ENCODE peak calls at places on chromosomes 3 and 15, in five cellular contexts. H is endothelial cell of umbilical vein, Q is PC-3, W is HepG2, Z is MM.1S. E is an unnamed sample.
A peak's percentile ranks its signal among the peaks of the same experiment; 100 is the strongest.

GRCh38 chr15:95127356-95127755 is 896.0 kb downstream of the MCTP2 start:
- DNase-seq in H (peak; percentile 57), Q (no peak), W (no peak), Z (no peak), E (no peak)

GRCh38 chr3:15276028-15276717 is 56.2 kb downstream of the SH3BP5 start:
- DNase-seq in H (no peak), Q (no peak), W (no peak), Z (no peak), E (no peak)

GRCh38 chr3:194139085-194139976 is 3.4 kb downstream of the HES1 start:
- DNase-seq in H (peak; percentile 92), Q (peak; percentile 83), W (peak; percentile 52), Z (peak; percentile 60), E (no peak)

GRCh38 chr3:124217542-124217941 is 225.6 kb upstream of the ROPN1 start:
- DNase-seq in H (peak; percentile 64), Q (peak; percentile 84), W (peak; percentile 76), Z (peak; percentile 74), E (peak; percentile 52)

GRCh38 chr15:23877502-23878412 is 190.7 kb upstream of the NDN start:
- DNase-seq in H (no peak), Q (peak; percentile 55), W (peak; percentile 50), Z (peak; percentile 75), E (no peak)

GRCh38 chr3:177810162-177810623 is 612.9 kb upstream of the TBL1XR1 start:
- DNase-seq in H (peak; percentile 82), Q (peak; percentile 95), W (peak; percentile 61), Z (no peak), E (no peak)

GRCh38 chr3:50464578-50464977 is 38.9 kb downstream of the CACNA2D2 start:
- DNase-seq in H (no peak), Q (no peak), W (no peak), Z (no peak), E (no peak)

GRCh38 chr3:131072099-131072559 is 45.5 kb downstream of the NEK11 start:
- DNase-seq in H (peak; percentile 32), Q (no peak), W (no peak), Z (no peak), E (no peak)

GRCh38 chr3:12897537-12898289 is 56.3 kb upstream of the RPL32 start:
- DNase-seq in H (no peak), Q (peak; percentile 82), W (no peak), Z (peak; percentile 36), E (no peak)

GRCh38 chr3:32852146-32852545 is 34.3 kb downstream of the TRIM71 start:
- DNase-seq in H (no peak), Q (no peak), W (no peak), Z (no peak), E (no peak)

GRCh38 chr3:28595364-28595763 is 246.7 kb upstream of the AZI2 start:
- DNase-seq in H (no peak), Q (peak; percentile 24), W (no peak), Z (no peak), E (no peak)

GRCh38 chr15:71199384-71200351 is 84.4 kb downstream of the THSD4 start:
- DNase-seq in H (no peak), Q (no peak), W (no peak), Z (no peak), E (no peak)

GRCh38 chr3:44825264-44825925 is 36.3 kb upstream of the TMEM42 start:
- DNase-seq in H (no peak), Q (peak; percentile 11), W (no peak), Z (no peak), E (no peak)

GRCh38 chr3:143433787-143434378 is 314.3 kb downstream of the CHST2 start:
- DNase-seq in H (no peak), Q (peak; percentile 26), W (peak; percentile 4), Z (no peak), E (no peak)

GRCh38 chr3:188139466-188139865 is 14.5 kb upstream of the LPP start:
- DNase-seq in H (no peak), Q (no peak), W (no peak), Z (no peak), E (no peak)

GRCh38 chr15:70362911-70363310 is 265.2 kb upstream of the TLE3 start:
- DNase-seq in H (peak; percentile 38), Q (peak; percentile 24), W (peak; percentile 17), Z (no peak), E (no peak)

GRCh38 chr15:66403323-66403722 is 16.6 kb downstream of the MAP2K1 start:
- DNase-seq in H (no peak), Q (no peak), W (no peak), Z (no peak), E (no peak)

GRCh38 chr15:81023483-81024264 is 23.0 kb downstream of the TLNRD1 start:
- DNase-seq in H (peak; percentile 91), Q (peak; percentile 15), W (no peak), Z (peak; percentile 82), E (no peak)

GRCh38 chr15:36653851-36654250 is 74.4 kb downstream of the CDIN1 start:
- DNase-seq in H (no peak), Q (no peak), W (no peak), Z (no peak), E (no peak)

GRCh38 chr3:158810823-158811425 is 9.1 kb downstream of the MFSD1 start:
- DNase-seq in H (no peak), Q (no peak), W (no peak), Z (no peak), E (no peak)

GRCh38 chr3:38454179-38454883 is 641 bp downstream of the ACVR2B start:
- DNase-seq in H (peak; percentile 36), Q (peak; percentile 36), W (no peak), Z (peak; percentile 40), E (no peak)

GRCh38 chr15:85128636-85129035 is 147.0 kb downstream of the PDE8A start:
- DNase-seq in H (no peak), Q (no peak), W (no peak), Z (no peak), E (no peak)

GRCh38 chr15:68666120-68666811 is 87.5 kb downstream of the CORO2B start:
- DNase-seq in H (peak; percentile 78), Q (no peak), W (no peak), Z (no peak), E (no peak)

GRCh38 chr3:17054301-17054700 is 169.5 kb downstream of the PLCL2 start:
- DNase-seq in H (no peak), Q (no peak), W (no peak), Z (peak; percentile 31), E (no peak)

GRCh38 chr15:77612958-77613601 is 19.6 kb downstream of the LINGO1 start:
- DNase-seq in H (no peak), Q (no peak), W (no peak), Z (no peak), E (no peak)

GRCh38 chr15:86892774-86893449 is 813.2 kb downstream of the AGBL1 start:
- DNase-seq in H (no peak), Q (peak; percentile 32), W (no peak), Z (no peak), E (peak; percentile 18)

GRCh38 chr3:2655229-2655701 is 454.9 kb downstream of the IL5RA start:
- DNase-seq in H (no peak), Q (no peak), W (no peak), Z (no peak), E (no peak)
- H3K4me3 ChIP-seq in H (no peak overlapping the region), Q (no peak overlapping the region), W (no peak overlapping the region), Z (no peak overlapping the region), E (no peak overlapping the region)

GRCh38 chr3:196772897-196773296 is 33.2 kb downstream of the PAK2 start:
- DNase-seq in H (no peak), Q (no peak), W (peak; percentile 36), Z (no peak), E (no peak)
- H3K36me3 ChIP-seq in H (no peaks in the 10 kb centered on the region), Q (no peaks in the 10 kb centered on the region), W (peaks cover 1% of the 10 kb centered on the region), Z (peaks cover 4% of the 10 kb centered on the region), E (peaks cover 29% of the 10 kb centered on the region)

GRCh38 chr3:10992946-10993728 is 589 bp downstream of the SLC6A1 start:
- DNase-seq in H (no peak), Q (no peak), W (no peak), Z (no peak), E (no peak)
- TF ChIP-seq EZH2 in H (peak; percentile 97), Q (peak; percentile 77), W (no peak), Z (no peak), E (peak; percentile 77)

GRCh38 chr3:134369861-134370596 is 4.2 kb downstream of the AMOTL2 start:
- DNase-seq in H (peak; percentile 59), Q (no peak), W (no peak), Z (no peak), E (no peak)
- H3K4me3 ChIP-seq in H (no peak overlapping the region), Q (no peak overlapping the region), W (no peak overlapping the region), Z (no peak overlapping the region), E (peak overlapping the region; percentile 94)

GRCh38 chr3:186966406-186966805 is 36.1 kb downstream of the ST6GAL1 start:
- DNase-seq in H (no peak), Q (no peak), W (no peak), Z (no peak), E (no peak)

GRCh38 chr3:186964629-186965028 is 34.3 kb downstream of the ST6GAL1 start:
- DNase-seq in H (no peak), Q (no peak), W (no peak), Z (no peak), E (no peak)

GRCh38 chr3:186963636-186964035 is 33.3 kb downstream of the ST6GAL1 start:
- DNase-seq in H (no peak), Q (no peak), W (no peak), Z (no peak), E (no peak)

GRCh38 chr3:186964071-186964470 is 33.7 kb downstream of the ST6GAL1 start:
- DNase-seq in H (no peak), Q (no peak), W (no peak), Z (no peak), E (no peak)

DNA sequence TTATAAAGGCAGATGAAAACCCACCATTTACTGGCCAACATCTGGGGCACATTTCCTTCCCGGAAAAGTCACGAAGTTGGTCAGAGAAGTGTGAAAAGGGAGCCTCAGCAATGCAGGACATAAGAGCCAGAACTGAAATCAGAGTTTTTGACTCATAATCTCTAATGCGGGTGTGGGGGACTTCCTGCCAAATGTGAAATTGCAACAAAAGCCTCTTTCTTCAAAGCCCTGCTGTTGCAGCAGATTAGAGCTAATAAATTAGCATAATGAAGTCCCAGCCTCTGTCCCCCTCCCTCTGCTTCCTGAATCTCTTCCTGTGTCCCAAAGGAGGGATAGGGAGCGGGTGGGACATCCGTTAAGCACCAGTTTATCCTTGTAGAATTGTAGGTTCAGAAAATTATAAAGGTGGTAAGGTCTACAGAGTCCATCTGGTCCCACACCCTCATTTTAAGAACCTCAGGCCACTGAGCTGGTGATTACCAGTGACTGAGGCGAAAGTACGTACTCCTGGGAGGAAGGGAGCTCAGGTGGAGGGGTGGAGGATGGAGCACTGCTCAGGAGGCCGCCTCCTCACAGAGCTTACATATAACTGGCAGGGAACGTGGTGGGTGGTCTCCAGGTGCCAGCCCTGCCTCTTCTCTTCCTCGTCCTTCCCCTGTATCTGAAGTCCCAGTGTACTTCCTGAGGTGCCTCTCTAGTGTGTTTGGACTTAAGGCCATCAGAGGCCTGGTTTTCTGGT is 35.0 kb downstream of the ST6GAL1 start:
- DNase-seq in H (peak; percentile 46), Q (no peak), W (no peak), Z (no peak), E (peak; percentile 72)
- H3K36me3 ChIP-seq in H (peaks cover 25% of the 10 kb centered on the region), Q (no peaks in the 10 kb centered on the region), W (no peaks in the 10 kb centered on the region), Z (no peaks in the 10 kb centered on the region), E (peaks cover 24% of the 10 kb centered on the region)

DNA sequence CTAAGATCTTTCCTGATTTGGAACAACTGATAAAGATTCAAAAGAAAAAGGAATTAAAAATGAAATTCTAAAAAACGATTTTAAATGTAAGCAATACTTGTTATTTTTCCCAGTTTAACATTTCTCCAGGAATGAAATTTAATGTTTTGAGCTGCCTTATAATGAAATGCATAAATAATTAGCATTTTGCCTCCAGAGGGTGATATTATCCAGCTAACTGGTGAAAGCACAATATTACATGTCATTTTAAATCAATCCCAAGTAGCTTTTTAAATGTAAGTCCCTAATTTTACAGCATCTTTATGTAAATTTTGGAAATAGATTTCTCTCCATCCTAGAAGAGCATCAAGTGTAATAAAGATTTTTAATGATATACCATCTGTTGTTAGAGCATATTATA is 139.1 kb upstream of the P2RY1 start:
- DNase-seq in H (no peak), Q (no peak), W (no peak), Z (no peak), E (no peak)
- TF ChIP-seq EZH2 in H (no peak), Q (no peak), W (no peak), Z (no peak), E (no peak)

GRCh38 chr3:65548848-65549625 is 489.7 kb downstream of the MAGI1 start:
- DNase-seq in H (no peak), Q (no peak), W (peak; percentile 9), Z (no peak), E (no peak)
- H3K4me3 ChIP-seq in H (no peak overlapping the region), Q (peak overlapping the region; percentile 53), W (peak overlapping the region; percentile 70), Z (no peak overlapping the region), E (no peak overlapping the region)

E was measured in SK-N-MC.